ENCODE peak calls at places on chromosomes 3 and 15, in nine cellular contexts. E, K, P, N, C, J, B, Z and R are unnamed samples.

GRCh38 chr15:80880086-80880485 is 100.9 kb downstream of the CEMIP start:
- DNase-seq in N (no peak), K (no peak), J (no peak), P (no peak), B (no peak), E (no peak), C (no peak), Z (no peak), R (no peak)

GRCh38 chr15:73075151-73075859 is 23.0 kb downstream of the NEO1 start:
- DNase-seq in N (no peak), J (no peak), Z (no peak), B (no peak), K (no peak), C (no peak), E (no peak), P (peak; percentile 48), R (no peak)

GRCh38 chr15:25707656-25708365 is 155.3 kb downstream of the ATP10A start:
- DNase-seq in N (no peak), Z (no peak), C (no peak), K (no peak), J (no peak), E (no peak), B (no peak), P (no peak), R (no peak)

GRCh38 chr3:42020681-42021307 is 58.9 kb upstream of the ULK4 start:
- DNase-seq in E (no peak), P (no peak), K (no peak), N (peak; percentile 85), B (no peak), C (peak; percentile 81), Z (peak; percentile 1), J (no peak), R (no peak)

GRCh38 chr3:112134335-112135124 is 1.5 kb upstream of the GCSAM start:
- DNase-seq in C (no peak), Z (no peak), B (no peak), N (peak; percentile 67), P (no peak), E (no peak), J (no peak), K (no peak), R (no peak)

GRCh38 chr15:69983696-69984265 is 113.9 kb downstream of the TLE3 start:
- DNase-seq in J (no peak), N (peak; percentile 47), E (no peak), B (no peak), K (no peak), P (no peak), C (no peak), Z (no peak), R (no peak)

GRCh38 chr3:71039332-71039731 is 544.2 kb downstream of the FOXP1 start:
- DNase-seq in N (no peak), Z (no peak), B (no peak), P (no peak), J (no peak), E (no peak), K (no peak), C (no peak), R (no peak)

GRCh38 chr3:23720885-23721284 is 84.9 kb upstream of the UBE2E1 start:
- DNase-seq in P (no peak), B (no peak), N (no peak), Z (no peak), J (no peak), K (no peak), C (no peak), E (no peak), R (no peak)

GRCh38 chr15:75454471-75455418 is 3.3 kb upstream of the SIN3A start:
- DNase-seq in E (peak; percentile 10), N (no peak), K (peak; percentile 12), J (peak; percentile 75), Z (peak; percentile 80), P (peak; percentile 91), C (peak; percentile 42), B (peak; percentile 67), R (peak; percentile 33)

GRCh38 chr3:57696861-57697321 is 4.0 kb upstream of the DENND6A start:
- DNase-seq in J (no peak), E (peak; percentile 30), K (no peak), P (no peak), C (no peak), Z (no peak), B (no peak), N (peak; percentile 84), R (no peak)

GRCh38 chr15:55969582-55969981 is 23.8 kb downstream of the NEDD4 start:
- DNase-seq in P (no peak), Z (no peak), K (no peak), N (no peak), E (no peak), C (no peak), B (no peak), J (no peak), R (no peak)

GRCh38 chr15:73956276-73957086 is 30.2 kb downstream of the LOXL1 start:
- DNase-seq in J (no peak), B (no peak), N (peak; percentile 95), E (peak; percentile 97), C (peak; percentile 94), Z (no peak), P (no peak), K (no peak), R (no peak)

GRCh38 chr15:84795186-84795585 is 22.0 kb upstream of the ALPK3 start:
- DNase-seq in C (no peak), Z (no peak), N (no peak), B (no peak), P (no peak), J (no peak), K (no peak), E (peak; percentile 7), R (no peak)

GRCh38 chr3:43031490-43032216 is 52.5 kb downstream of the GASK1A start:
- DNase-seq in J (no peak), C (no peak), N (no peak), E (peak; percentile 12), K (no peak), Z (no peak), B (no peak), P (no peak), R (no peak)

GRCh38 chr3:21954709-21955108 is 203.7 kb upstream of the ZNF385D start:
- DNase-seq in J (no peak), K (no peak), C (peak; percentile 67), E (peak; percentile 66), N (peak; percentile 35), Z (no peak), B (no peak), P (no peak), R (no peak)

GRCh38 chr3:192710366-192710765 is 17.0 kb downstream of the FGF12 start:
- DNase-seq in C (no peak), P (no peak), E (no peak), K (no peak), Z (no peak), J (no peak), B (no peak), N (no peak), R (no peak)

GRCh38 chr3:127389415-127389814 is 101.6 kb upstream of the PRR20G start:
- DNase-seq in B (no peak), C (no peak), E (no peak), J (no peak), P (no peak), Z (no peak), K (no peak), N (no peak), R (no peak)

GRCh38 chr3:30438121-30438520 is 168.3 kb upstream of the TGFBR2 start:
- DNase-seq in C (no peak), K (no peak), N (no peak), P (no peak), J (no peak), E (no peak), Z (no peak), B (no peak), R (no peak)

GRCh38 chr15:95446854-95447253 is 883.6 kb upstream of the NR2F2 start:
- DNase-seq in C (no peak), Z (no peak), B (no peak), P (no peak), K (no peak), J (no peak), E (no peak), N (no peak), R (no peak)

GRCh38 chr3:195259564-195260285 is 11.2 kb downstream of the XXYLT1 start:
- DNase-seq in E (peak; percentile 92), B (peak; percentile 41), N (peak; percentile 86), C (peak; percentile 89), Z (peak; percentile 89), K (peak; percentile 91), P (peak; percentile 56), J (peak; percentile 93), R (peak; percentile 90)

GRCh38 chr15:31480356-31481058 is 153.9 kb downstream of the KLF13 start:
- DNase-seq in P (no peak), K (no peak), J (peak; percentile 8), E (no peak), B (no peak), C (no peak), N (no peak), Z (peak; percentile 10), R (no peak)

GRCh38 chr3:186165331-186165730 is 56.4 kb upstream of the ETV5 start:
- DNase-seq in E (no peak), C (no peak), K (no peak), N (no peak), B (no peak), J (no peak), P (no peak), Z (no peak), R (no peak)

GRCh38 chr3:10189557-10190374 is 25.0 kb downstream of the IRAK2 start:
- DNase-seq in B (no peak), C (no peak), Z (no peak), J (peak; percentile 78), E (peak; percentile 78), P (peak; percentile 89), N (peak; percentile 77), K (peak; percentile 81), R (peak; percentile 81)

GRCh38 chr3:141407043-141407442 is 38.7 kb downstream of the ZBTB38 start:
- DNase-seq in J (peak; percentile 51), P (no peak), K (peak; percentile 58), Z (no peak), E (peak; percentile 97), B (no peak), N (no peak), C (peak; percentile 97), R (peak; percentile 23)

GRCh38 chr15:36062357-36062756 is 516.4 kb upstream of the DPH6 start:
- DNase-seq in E (no peak), C (no peak), Z (no peak), N (no peak), B (no peak), K (no peak), J (no peak), P (no peak), R (no peak)

GRCh38 chr3:127777332-127777731 is 45.0 kb downstream of the MGLL start:
- DNase-seq in P (no peak), N (no peak), J (no peak), Z (no peak), K (no peak), C (no peak), B (no peak), E (no peak), R (no peak)

GRCh38 chr3:17558565-17558964 is 183.9 kb downstream of the TBC1D5 start:
- DNase-seq in B (no peak), K (no peak), J (no peak), E (no peak), N (no peak), C (no peak), P (no peak), Z (no peak), R (no peak)